ENCODE peak calls at places on chromosomes 3 and 15, in six cellular contexts. Y is breast epithelium, A is right lobe of liver, R is MM.1S, J is astrocyte, M is Panc1. N is an unnamed sample. For H3K9me3, the result is how much of the 10 kb centered on the place peaks cover.

GRCh38 chr3:59919581-59919980 is 869.8 kb upstream of the CFAP20DC start:
- DNase-seq in J (no peak), Y (no peak), R (no peak), M (no peak), A (no peak), N (no peak)

GRCh38 chr3:120678331-120678845 is 3.7 kb downstream of the HGD start:
- DNase-seq in J (peak), M (no peak), Y (peak), A (peak), R (no peak), N (no peak)

GRCh38 chr3:138078901-138079344 is 36.5 kb downstream of the DZIP1L start:
- DNase-seq in Y (no peak), J (peak), R (no peak), A (no peak), M (no peak), N (no peak)

GRCh38 chr3:154842546-154842945 is 237.6 kb upstream of the MME start:
- DNase-seq in M (no peak), Y (no peak), A (no peak), R (no peak), J (no peak), N (no peak)

GRCh38 chr15:63308491-63308890 is 31.1 kb downstream of the APH1B start:
- DNase-seq in Y (no peak), M (no peak), J (no peak), R (no peak), A (no peak), N (no peak)

GRCh38 chr3:12239301-12239700 is 49.6 kb upstream of the PPARG start:
- DNase-seq in Y (peak), M (no peak), J (no peak), A (no peak), R (no peak), N (no peak)

GRCh38 chr15:52284164-52284563 is 11.4 kb downstream of the MYO5C start:
- DNase-seq in M (no peak), A (no peak), R (no peak), J (peak), Y (no peak), N (no peak)

GRCh38 chr15:40603935-40604334 is 9.9 kb downstream of the KNL1 start:
- DNase-seq in J (no peak), M (no peak), Y (no peak), R (no peak), A (no peak), N (no peak)

GRCh38 chr3:150078983-150079739 is 108.5 kb upstream of the PFN2 start:
- DNase-seq in Y (no peak), J (peak), R (peak), M (no peak), A (no peak), N (no peak)

GRCh38 chr15:89184367-89184766 is 37.0 kb downstream of the RLBP1 start:
- DNase-seq in J (no peak), M (no peak), Y (no peak), R (no peak), A (peak), N (no peak)

GRCh38 chr15:78671626-78672211 is 30.7 kb upstream of the CHRNB4 start:
- DNase-seq in R (no peak), A (no peak), M (no peak), J (no peak), Y (no peak), N (no peak)

GRCh38 chr3:59771760-59772159 is 721.9 kb upstream of the CFAP20DC start:
- DNase-seq in J (peak), M (no peak), Y (no peak), A (no peak), R (no peak), N (no peak)

GRCh38 chr3:46245155-46245554 is 2.9 kb downstream of the CCR3 start:
- DNase-seq in J (no peak), A (no peak), M (no peak), Y (no peak), R (no peak), N (no peak)

GRCh38 chr15:50192164-50192563 is 10.2 kb downstream of the SLC27A2 start:
- DNase-seq in A (no peak), Y (no peak), R (no peak), J (no peak), M (no peak), N (no peak)

GRCh38 chr3:111749171-111750170 is 109.6 kb upstream of the PHLDB2 start:
- DNase-seq in Y (no peak), R (no peak), A (no peak), J (no peak), M (no peak), N (no peak)

GRCh38 chr3:169508426-169508825 is 155.1 kb downstream of the MECOM start:
- DNase-seq in Y (no peak), M (no peak), A (no peak), J (no peak), R (no peak), N (no peak)

GRCh38 chr3:169512991-169513390 is 150.5 kb downstream of the MECOM start:
- DNase-seq in M (no peak), R (no peak), A (no peak), Y (no peak), J (no peak), N (no peak)

GRCh38 chr3:169510378-169510777 is 153.1 kb downstream of the MECOM start:
- DNase-seq in J (no peak), M (no peak), A (no peak), Y (no peak), R (no peak), N (no peak)

GRCh38 chr3:169509359-169509758 is 154.2 kb downstream of the MECOM start:
- DNase-seq in J (no peak), A (no peak), R (peak), M (no peak), Y (no peak), N (no peak)

DNA sequence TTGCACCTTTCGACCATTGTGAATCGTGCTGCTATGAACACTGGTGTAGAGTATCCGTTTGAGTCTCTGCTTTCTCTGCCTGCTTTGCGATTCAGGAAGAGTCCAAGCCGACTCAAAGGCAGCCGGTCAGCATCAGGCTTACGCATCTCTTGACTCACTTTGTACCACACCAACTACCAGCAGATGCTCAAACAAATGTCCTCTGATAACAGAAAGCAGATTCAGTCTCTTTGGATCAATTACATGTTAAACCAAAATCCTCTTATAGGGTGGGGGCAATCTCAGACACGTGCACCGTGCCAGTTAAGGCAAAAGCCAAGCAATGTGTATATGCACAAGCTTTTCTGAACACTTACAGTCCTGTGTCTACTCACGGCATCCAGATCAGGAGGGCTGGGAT is 153.7 kb downstream of the MECOM start:
- DNase-seq in M (no peak), A (no peak), R (peak), Y (no peak), J (no peak), N (no peak)
- H3K9me3 ChIP-seq in M (under half), A (under half), R (under half), Y (under half), J (under half), N (under half)

GRCh38 chr15:56602253-56602652 is 131.1 kb downstream of the ZNF280D start:
- DNase-seq in A (no peak), Y (no peak), J (no peak), M (no peak), R (no peak), N (no peak)
- H3K9me3 ChIP-seq in A (under half), Y (under half), J (under half), M (under half), R (under half), N (under half)

GRCh38 chr15:25059698-25060471 is 105.1 kb downstream of the SNRPN start:
- DNase-seq in R (no peak), J (no peak), A (no peak), M (no peak), Y (no peak), N (no peak)

GRCh38 chr15:25060472-25060803 is 105.7 kb downstream of the SNRPN start:
- DNase-seq in M (no peak), J (no peak), Y (no peak), A (no peak), R (no peak), N (no peak)

GRCh38 chr15:25062551-25063430 is 108.0 kb downstream of the SNRPN start:
- DNase-seq in J (no peak), R (no peak), A (no peak), Y (no peak), M (no peak), N (no peak)

GRCh38 chr15:25061808-25062550 is 107.2 kb downstream of the SNRPN start:
- DNase-seq in R (no peak), M (no peak), A (no peak), Y (no peak), J (no peak), N (no peak)

GRCh38 chr15:25060996-25061620 is 106.3 kb downstream of the SNRPN start:
- DNase-seq in R (no peak), A (no peak), M (no peak), J (no peak), Y (no peak), N (no peak)
- H3K9me3 ChIP-seq in R (under half), A (under half), M (half or more), J (half or more), Y (half or more), N (half or more)

GRCh38 chr15:59963925-59964324 is 40.2 kb upstream of the FOXB1 start:
- DNase-seq in Y (no peak), J (no peak), M (no peak), A (no peak), R (no peak), N (no peak)
- H3K9me3 ChIP-seq in Y (under half), J (under half), M (under half), A (under half), R (under half), N (under half)

DNA sequence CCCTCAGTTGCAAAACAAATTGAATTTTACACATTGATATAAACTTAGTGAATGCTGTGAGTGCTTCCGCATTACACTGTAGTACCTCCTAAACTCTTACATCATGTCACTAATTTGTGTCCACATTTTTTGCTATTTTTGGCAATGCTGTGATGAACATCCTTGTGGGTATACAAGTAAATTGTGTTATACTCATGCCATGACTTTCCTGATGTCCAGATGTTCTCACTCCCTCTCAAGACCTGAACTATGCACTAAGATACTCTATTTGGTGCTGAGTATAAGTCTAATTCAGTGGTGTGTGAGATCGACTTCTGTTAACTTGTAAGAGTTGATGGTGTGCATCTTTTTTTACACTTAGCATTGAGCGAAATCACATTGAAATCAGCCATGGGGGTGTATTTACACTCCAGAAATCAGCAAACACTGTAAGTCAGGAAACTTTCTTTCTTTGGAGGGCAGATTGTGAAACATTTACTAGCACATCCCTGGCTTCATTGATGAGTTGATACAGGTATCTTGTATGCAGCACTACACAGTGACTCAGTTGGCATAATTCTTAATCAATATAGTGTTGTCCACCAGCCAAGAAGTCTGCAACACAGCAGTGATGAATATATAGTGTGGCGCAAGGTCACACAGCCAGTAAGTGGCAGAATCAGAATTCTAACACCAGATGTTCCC is 228.1 kb upstream of the RORA start:
- DNase-seq in J (no peak), M (no peak), A (no peak), Y (no peak), R (no peak), N (no peak)
- H3K9me3 ChIP-seq in J (under half), M (under half), A (under half), Y (under half), R (under half), N (under half)

GRCh38 chr3:148408667-148409066 is 289.0 kb upstream of the AGTR1 start:
- DNase-seq in A (no peak), R (no peak), J (no peak), M (no peak), Y (no peak), N (no peak)
- H3K9me3 ChIP-seq in A (under half), R (under half), J (under half), M (under half), Y (under half), N (under half)

DNA sequence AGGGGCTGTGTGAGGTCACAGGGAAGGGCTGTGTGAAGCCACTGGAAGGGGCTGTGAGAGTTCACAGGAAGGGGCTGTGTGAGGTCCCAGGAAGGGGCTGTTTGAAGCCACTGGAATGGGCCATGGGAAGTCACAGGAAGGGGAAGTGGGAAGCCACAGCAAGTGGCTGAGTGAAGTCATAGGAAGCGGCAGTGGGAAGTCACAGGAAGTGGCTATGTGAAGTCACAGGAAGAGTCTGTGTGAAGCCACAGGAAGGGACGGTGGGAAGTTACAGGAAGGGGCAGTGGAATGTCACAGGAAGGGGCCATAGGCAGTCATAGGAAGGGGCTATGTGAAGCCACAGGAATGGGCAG is 37.4 kb downstream of the GASK1A start:
- DNase-seq in R (no peak), M (no peak), J (no peak), A (no peak), Y (no peak), N (no peak)
- H3K9me3 ChIP-seq in R (under half), M (under half), J (under half), A (under half), Y (under half), N (under half)

N was measured in T-helper 17 cell.